ENCODE peak calls at places on chromosomes 5 and 9, in five cellular contexts. H, M, R, Z and N are unnamed samples.

GRCh38 chr9:125049212-125049611 is 94.1 kb downstream of the SCAI start:
- DNase-seq in Z (no peak), H (no peak), M (no peak), R (no peak), N (no peak)

GRCh38 chr9:123507992-123508391 is 152.0 kb downstream of the CRB2 start:
- DNase-seq in M (no peak), Z (no peak), H (no peak), R (no peak), N (no peak)

GRCh38 chr9:96249746-96250145 is 52.2 kb downstream of the HSD17B3 start:
- DNase-seq in R (peak), M (no peak), Z (no peak), H (no peak), N (no peak)

GRCh38 chr5:180114304-180115003 is 42.9 kb upstream of the RNF130 start:
- DNase-seq in Z (no peak), H (no peak), M (no peak), R (no peak), N (no peak)

GRCh38 chr5:167244583-167244982 is 1046.9 kb upstream of the WWC1 start:
- DNase-seq in M (no peak), R (peak), Z (no peak), H (no peak), N (no peak)

GRCh38 chr5:3343911-3344310 is 251.7 kb upstream of the IRX1 start:
- DNase-seq in R (no peak), M (peak), H (no peak), Z (no peak), N (no peak)

GRCh38 chr5:172553838-172554344 is 87.2 kb upstream of the NEURL1B start:
- DNase-seq in H (no peak), R (no peak), M (no peak), Z (peak), N (no peak)

GRCh38 chr5:149779071-149779470 is 49.0 kb downstream of the PPARGC1B start:
- DNase-seq in Z (no peak), M (no peak), H (no peak), R (no peak), N (no peak)

GRCh38 chr9:128503870-128504269 is 649 bp upstream of the GLE1 start:
- DNase-seq in Z (no peak), R (peak), H (no peak), M (no peak), N (no peak)

GRCh38 chr5:6732634-6733410 is 19.6 kb downstream of the TENT4A start:
- DNase-seq in R (peak), M (no peak), H (no peak), Z (peak), N (no peak)

GRCh38 chr9:98099898-98100297 is 19.1 kb downstream of the TRIM14 start:
- DNase-seq in H (no peak), R (peak), Z (no peak), M (no peak), N (no peak)

GRCh38 chr5:139658928-139659667 is 10.9 kb downstream of the CXXC5 start:
- DNase-seq in M (no peak), H (no peak), R (peak), Z (peak), N (no peak)

GRCh38 chr5:180090098-180090768 is 18.7 kb upstream of the RNF130 start:
- DNase-seq in M (peak), R (peak), Z (peak), H (peak), N (no peak)

GRCh38 chr5:171342362-171343111 is 33.5 kb downstream of the TLX3 start:
- DNase-seq in M (no peak), H (no peak), R (peak), Z (no peak), N (peak)

GRCh38 chr5:117829646-117830045 is 1158.7 kb downstream of the DTWD2 start:
- DNase-seq in M (no peak), R (no peak), H (no peak), Z (no peak), N (no peak)

GRCh38 chr5:35771321-35771720 is 85.4 kb upstream of the IL7R start:
- DNase-seq in H (no peak), Z (no peak), M (no peak), R (peak), N (peak)

GRCh38 chr5:98497391-98497790 is 276.1 kb upstream of the RGMB start:
- DNase-seq in H (no peak), M (no peak), Z (no peak), R (peak), N (no peak)

GRCh38 chr9:16828335-16829281 is 41.9 kb downstream of the BNC2 start:
- DNase-seq in Z (peak), M (no peak), R (peak), H (no peak), N (no peak)

GRCh38 chr9:124792976-124793594 is 16.2 kb downstream of the OLFML2A start:
- DNase-seq in R (no peak), H (no peak), Z (no peak), M (no peak), N (no peak)

GRCh38 chr9:16689352-16689938 is 181.0 kb downstream of the BNC2 start:
- DNase-seq in R (no peak), H (no peak), M (no peak), Z (peak), N (no peak)

GRCh38 chr9:105877719-105878118 is 183.4 kb downstream of the TMEM38B start:
- DNase-seq in M (no peak), H (no peak), Z (no peak), R (no peak), N (no peak)

GRCh38 chr9:77926314-77926959 is 105.2 kb downstream of the GNAQ start:
- DNase-seq in H (no peak), Z (no peak), M (no peak), R (peak), N (no peak)

GRCh38 chr5:59767753-59768159 is 125.8 kb downstream of the PDE4D start:
- DNase-seq in M (no peak), Z (no peak), R (peak), H (no peak), N (no peak)

GRCh38 chr5:173550641-173551040 is 65.8 kb downstream of the BOD1 start:
- DNase-seq in R (no peak), H (no peak), Z (no peak), M (no peak), N (no peak)

GRCh38 chr9:93139365-93140182 is 5.5 kb upstream of the NINJ1 start:
- DNase-seq in M (no peak), R (peak), Z (no peak), H (peak), N (no peak)

GRCh38 chr9:75333624-75334023 is 245.3 kb downstream of the OSTF1 start:
- DNase-seq in R (no peak), Z (no peak), M (no peak), H (no peak), N (no peak)

GRCh38 chr5:93349613-93350012 is 231.4 kb downstream of the NR2F1-AS1 start:
- DNase-seq in Z (no peak), R (peak), M (no peak), H (no peak), N (peak)
- TF ChIP-seq CTCF in Z (no peak), R (no peak), M (no peak), H (no peak), N (no peak)

GRCh38 chr9:33418090-33418489 is 15.7 kb upstream of the AQP7 start:
- DNase-seq in H (no peak), M (no peak), R (peak), Z (no peak), N (no peak)

GRCh38 chr9:33416996-33417395 is 14.6 kb upstream of the AQP7 start:
- DNase-seq in R (no peak), Z (no peak), H (no peak), M (no peak), N (no peak)

GRCh38 chr9:33414263-33414662 is 11.9 kb upstream of the AQP7 start:
- DNase-seq in Z (no peak), R (no peak), H (no peak), M (no peak), N (no peak)

GRCh38 chr9:33419904-33420303 is 17.5 kb upstream of the AQP7 start:
- DNase-seq in R (no peak), Z (no peak), H (no peak), M (no peak), N (no peak)

DNA sequence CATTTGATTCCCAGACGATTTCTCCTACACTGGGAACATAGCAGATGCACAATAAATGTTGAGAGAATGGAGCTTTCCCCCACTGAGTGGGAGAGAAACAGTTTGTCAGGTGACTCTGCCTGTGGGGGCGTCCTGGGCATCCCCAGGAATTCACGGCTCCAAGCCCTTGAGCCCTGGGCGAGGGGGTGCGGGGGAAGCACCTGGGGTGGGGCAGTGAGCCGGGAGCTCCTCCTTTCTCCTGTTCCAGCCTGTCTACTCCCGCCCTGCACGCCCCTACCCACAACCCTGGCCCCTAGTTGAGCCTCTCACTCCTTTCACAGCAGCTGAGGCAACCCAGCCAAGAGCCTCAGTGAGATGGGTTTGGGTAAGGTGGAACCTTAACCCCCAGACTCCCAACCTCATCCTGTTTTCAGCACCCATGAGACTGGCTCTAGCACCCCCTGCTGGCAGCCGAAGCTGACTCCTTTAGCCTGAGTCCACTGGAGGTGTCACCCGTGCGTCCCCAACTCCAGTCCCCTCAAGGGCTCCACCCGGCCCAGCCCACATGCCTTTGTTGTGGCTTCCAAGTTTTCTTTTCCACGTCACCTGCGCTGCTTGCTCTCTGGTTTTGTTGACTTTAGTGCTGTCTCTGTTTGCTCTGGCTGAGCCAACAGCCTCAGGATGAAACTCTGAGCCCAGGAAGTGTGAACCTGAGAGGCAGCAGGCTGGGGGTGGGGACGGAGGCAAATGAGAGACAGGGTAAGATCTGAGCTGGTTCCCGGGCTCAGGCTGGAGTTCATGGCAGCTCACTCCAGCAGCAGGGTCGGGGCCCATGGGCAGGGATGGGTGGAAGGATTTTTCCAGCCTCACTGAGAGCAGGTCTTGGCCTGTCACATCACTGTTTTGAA is 13.0 kb upstream of the AQP7 start:
- DNase-seq in R (peak), Z (peak), H (peak), M (peak), N (no peak)
- H3K4me3 ChIP-seq in R (no peak), Z (no peak), H (no peak), M (no peak), N (no peak)

GRCh38 chr5:177490992-177491391 is 6.4 kb downstream of the PDLIM7 start:
- DNase-seq in H (no peak), M (no peak), R (no peak), Z (no peak), N (no peak)

GRCh38 chr5:177490311-177490991 is 7.0 kb downstream of the PDLIM7 start:
- DNase-seq in Z (no peak), H (no peak), R (no peak), M (no peak), N (no peak)

GRCh38 chr5:177487975-177488374 is 9.4 kb downstream of the PDLIM7 start:
- DNase-seq in M (no peak), R (no peak), Z (no peak), H (no peak), N (no peak)

GRCh38 chr5:177487144-177487543 is 10.3 kb downstream of the PDLIM7 start:
- DNase-seq in Z (no peak), R (no peak), M (no peak), H (no peak), N (no peak)

DNA sequence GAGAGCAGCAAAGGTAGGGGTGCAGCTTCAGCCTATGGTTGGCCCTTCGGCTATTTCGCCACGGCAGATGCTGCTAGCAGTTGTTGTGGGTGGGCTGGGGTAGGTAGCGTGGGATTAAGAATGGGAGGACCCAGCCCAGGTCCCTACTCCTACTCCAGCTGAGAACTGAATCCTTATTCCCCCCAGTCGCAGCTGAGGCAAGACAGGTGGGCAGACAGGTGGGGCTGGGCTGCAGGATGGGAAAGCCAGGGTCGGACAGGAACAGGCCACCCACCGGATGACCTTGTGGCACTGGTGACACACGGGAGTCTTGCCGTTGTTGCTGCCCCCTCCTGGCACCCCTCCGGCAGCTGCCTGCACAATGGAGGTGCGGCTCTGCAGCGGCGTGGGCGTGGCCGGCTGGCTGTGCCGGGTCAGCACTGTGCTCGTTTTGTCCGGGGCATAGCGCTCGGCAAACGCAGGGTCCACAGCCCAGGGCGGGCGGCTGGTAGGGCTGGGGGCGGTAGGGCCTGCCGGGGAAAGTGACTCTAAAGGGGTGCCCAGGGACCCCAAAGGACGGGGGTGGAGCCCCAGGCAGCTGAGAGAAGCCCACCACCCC is 8.2 kb downstream of the PDLIM7 start:
- DNase-seq in H (no peak), M (no peak), R (no peak), Z (no peak), N (no peak)
- TF ChIP-seq CTCF in H (no peak), M (no peak), R (no peak), Z (no peak), N (peak)

GRCh38 chr9:137025120-137025966 is 2.7 kb downstream of the ABCA2 start:
- DNase-seq in H (peak), Z (no peak), M (no peak), R (peak), N (no peak)
- H3K4me3 ChIP-seq in H (peak), Z (no peak), M (no peak), R (no peak), N (no peak)

GRCh38 chr5:152599096-152599495 is 194.0 kb upstream of the NMUR2 start:
- DNase-seq in H (no peak), M (no peak), Z (no peak), R (no peak), N (no peak)

GRCh38 chr5:152592416-152592815 is 187.3 kb upstream of the NMUR2 start:
- DNase-seq in M (no peak), Z (no peak), H (no peak), R (peak), N (no peak)

GRCh38 chr5:152595327-152595890 is 190.3 kb upstream of the NMUR2 start:
- DNase-seq in Z (no peak), R (no peak), M (no peak), H (no peak), N (no peak)

GRCh38 chr5:152593388-152593787 is 188.3 kb upstream of the NMUR2 start:
- DNase-seq in H (no peak), M (no peak), Z (no peak), R (peak), N (no peak)
- TF ChIP-seq CTCF in H (no peak), M (no peak), Z (no peak), R (peak), N (no peak)